ENCODE peak calls at places on chromosomes 5 and 9, in nine cellular contexts. One of them, this sample, is unnamed.

GRCh38 chr5:116585227-116585626 is 10.6 kb upstream of the SEMA6A start:
- DNase-seq in endothelial cell of umbilical vein: no peak
- DNase-seq in transverse colon: no peak
- DNase-seq in heart left ventricle: no peak
- DNase-seq in stomach: no peak
- DNase-seq in A549: no peak
- DNase-seq in SK-N-SH: no peak
- DNase-seq in lung: no peak
- DNase-seq in body of pancreas: no peak
- DNase-seq in this sample: no peak

GRCh38 chr5:55923177-55923872 is 71.4 kb downstream of the IL6ST start:
- DNase-seq in endothelial cell of umbilical vein: peak; percentile 87
- DNase-seq in transverse colon: no peak
- DNase-seq in heart left ventricle: no peak
- DNase-seq in stomach: peak; percentile 33
- DNase-seq in A549: no peak
- DNase-seq in SK-N-SH: no peak
- DNase-seq in lung: peak; percentile 28
- DNase-seq in body of pancreas: no peak
- DNase-seq in this sample: no peak

GRCh38 chr5:137660349-137660817 is 75.5 kb downstream of the KLHL3 start:
- DNase-seq in endothelial cell of umbilical vein: peak; percentile 90
- DNase-seq in transverse colon: peak; percentile 74
- DNase-seq in heart left ventricle: no peak
- DNase-seq in stomach: peak; percentile 80
- DNase-seq in A549: peak; percentile 84
- DNase-seq in SK-N-SH: peak; percentile 64
- DNase-seq in lung: peak; percentile 65
- DNase-seq in body of pancreas: peak; percentile 84
- DNase-seq in this sample: peak; percentile 87

GRCh38 chr5:67163863-67164595 is 32.6 kb downstream of the CD180 start:
- DNase-seq in endothelial cell of umbilical vein: no peak
- DNase-seq in transverse colon: no peak
- DNase-seq in heart left ventricle: no peak
- DNase-seq in stomach: no peak
- DNase-seq in A549: no peak
- DNase-seq in SK-N-SH: no peak
- DNase-seq in lung: no peak
- DNase-seq in body of pancreas: no peak
- DNase-seq in this sample: no peak

GRCh38 chr5:38420691-38421395 is 135.6 kb downstream of the LIFR start:
- DNase-seq in endothelial cell of umbilical vein: peak; percentile 73
- DNase-seq in transverse colon: peak; percentile 36
- DNase-seq in heart left ventricle: no peak
- DNase-seq in stomach: peak; percentile 69
- DNase-seq in A549: peak; percentile 73
- DNase-seq in SK-N-SH: peak; percentile 67
- DNase-seq in lung: peak; percentile 52
- DNase-seq in body of pancreas: peak; percentile 77
- DNase-seq in this sample: no peak

GRCh38 chr5:1844708-1845436 is 37.9 kb downstream of the IRX4 start:
- DNase-seq in endothelial cell of umbilical vein: no peak
- DNase-seq in transverse colon: no peak
- DNase-seq in heart left ventricle: no peak
- DNase-seq in stomach: no peak
- DNase-seq in A549: no peak
- DNase-seq in SK-N-SH: no peak
- DNase-seq in lung: no peak
- DNase-seq in body of pancreas: no peak
- DNase-seq in this sample: no peak

GRCh38 chr5:146924132-146924531 is 45.6 kb upstream of the PPP2R2B start:
- DNase-seq in endothelial cell of umbilical vein: no peak
- DNase-seq in transverse colon: no peak
- DNase-seq in heart left ventricle: no peak
- DNase-seq in stomach: no peak
- DNase-seq in A549: no peak
- DNase-seq in SK-N-SH: no peak
- DNase-seq in lung: no peak
- DNase-seq in body of pancreas: no peak
- DNase-seq in this sample: no peak

GRCh38 chr5:98470747-98471146 is 302.7 kb upstream of the RGMB start:
- DNase-seq in endothelial cell of umbilical vein: no peak
- DNase-seq in transverse colon: no peak
- DNase-seq in heart left ventricle: no peak
- DNase-seq in stomach: no peak
- DNase-seq in A549: no peak
- DNase-seq in SK-N-SH: no peak
- DNase-seq in lung: no peak
- DNase-seq in body of pancreas: no peak
- DNase-seq in this sample: no peak

GRCh38 chr9:83935276-83935890 is 14.2 kb upstream of the KIF27 start:
- DNase-seq in endothelial cell of umbilical vein: peak; percentile 12
- DNase-seq in transverse colon: no peak
- DNase-seq in heart left ventricle: no peak
- DNase-seq in stomach: peak; percentile 36
- DNase-seq in A549: no peak
- DNase-seq in SK-N-SH: no peak
- DNase-seq in lung: no peak
- DNase-seq in body of pancreas: no peak
- DNase-seq in this sample: no peak

GRCh38 chr9:134209731-134210311 is 45.5 kb upstream of the RNU6ATAC start:
- DNase-seq in endothelial cell of umbilical vein: no peak
- DNase-seq in transverse colon: no peak
- DNase-seq in heart left ventricle: peak; percentile 51
- DNase-seq in stomach: no peak
- DNase-seq in A549: no peak
- DNase-seq in SK-N-SH: peak; percentile 4
- DNase-seq in lung: no peak
- DNase-seq in body of pancreas: no peak
- DNase-seq in this sample: no peak
- H3K4me1 ChIP-seq in endothelial cell of umbilical vein: peaks cover 8% of the 10 kb centered on the region
- H3K4me1 ChIP-seq in transverse colon: no peaks in the 10 kb centered on the region
- H3K4me1 ChIP-seq in heart left ventricle: peaks cover 14% of the 10 kb centered on the region
- H3K4me1 ChIP-seq in stomach: no peaks in the 10 kb centered on the region
- H3K4me1 ChIP-seq in A549: no peaks in the 10 kb centered on the region
- H3K4me1 ChIP-seq in SK-N-SH: no peaks in the 10 kb centered on the region
- H3K4me1 ChIP-seq in lung: peaks cover 7% of the 10 kb centered on the region
- H3K4me1 ChIP-seq in body of pancreas: peaks cover 11% of the 10 kb centered on the region
- H3K4me1 ChIP-seq in this sample: peaks cover 30% of the 10 kb centered on the region

DNA sequence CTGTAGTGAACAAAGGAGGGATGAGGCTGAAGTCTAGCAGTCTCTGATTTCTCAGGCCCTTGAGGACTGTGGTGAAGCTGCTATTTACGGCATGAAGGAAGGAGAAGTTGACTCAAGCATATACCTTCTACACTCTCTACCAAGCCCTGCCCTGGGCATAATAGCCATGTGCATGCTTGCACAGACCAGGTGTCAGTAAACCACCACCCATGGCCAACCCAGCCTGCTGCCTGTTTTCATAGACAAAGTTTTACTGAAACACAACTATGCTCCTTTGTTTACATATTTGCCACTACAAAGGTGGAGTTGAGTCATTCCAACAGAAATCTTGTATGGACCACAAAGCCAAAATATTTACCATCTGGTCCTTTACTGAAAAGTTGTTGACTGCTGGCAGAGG is 126.9 kb downstream of the PAPPA start:
- DNase-seq in endothelial cell of umbilical vein: no peak
- DNase-seq in transverse colon: no peak
- DNase-seq in heart left ventricle: no peak
- DNase-seq in stomach: no peak
- DNase-seq in A549: no peak
- DNase-seq in SK-N-SH: no peak
- DNase-seq in lung: no peak
- DNase-seq in body of pancreas: no peak
- DNase-seq in this sample: no peak
- H3K4me1 ChIP-seq in endothelial cell of umbilical vein: peaks cover 3% of the 10 kb centered on the region
- H3K4me1 ChIP-seq in transverse colon: no peaks in the 10 kb centered on the region
- H3K4me1 ChIP-seq in heart left ventricle: no peaks in the 10 kb centered on the region
- H3K4me1 ChIP-seq in stomach: no peaks in the 10 kb centered on the region
- H3K4me1 ChIP-seq in A549: peaks cover 52% of the 10 kb centered on the region
- H3K4me1 ChIP-seq in SK-N-SH: peaks cover 27% of the 10 kb centered on the region
- H3K4me1 ChIP-seq in lung: no peaks in the 10 kb centered on the region
- H3K4me1 ChIP-seq in body of pancreas: no peaks in the 10 kb centered on the region
- H3K4me1 ChIP-seq in this sample: no peaks in the 10 kb centered on the region

GRCh38 chr5:78659714-78660113 is 11.1 kb upstream of the LHFPL2 start:
- DNase-seq in endothelial cell of umbilical vein: peak; percentile 79
- DNase-seq in transverse colon: no peak
- DNase-seq in heart left ventricle: no peak
- DNase-seq in stomach: no peak
- DNase-seq in A549: peak; percentile 54
- DNase-seq in SK-N-SH: no peak
- DNase-seq in lung: no peak
- DNase-seq in body of pancreas: peak; percentile 53
- DNase-seq in this sample: no peak

GRCh38 chr5:78654386-78654785 is 5.8 kb upstream of the LHFPL2 start:
- DNase-seq in endothelial cell of umbilical vein: no peak
- DNase-seq in transverse colon: no peak
- DNase-seq in heart left ventricle: no peak
- DNase-seq in stomach: no peak
- DNase-seq in A549: no peak
- DNase-seq in SK-N-SH: no peak
- DNase-seq in lung: no peak
- DNase-seq in body of pancreas: no peak
- DNase-seq in this sample: no peak

GRCh38 chr5:78659114-78659513 is 10.5 kb upstream of the LHFPL2 start:
- DNase-seq in endothelial cell of umbilical vein: no peak
- DNase-seq in transverse colon: no peak
- DNase-seq in heart left ventricle: no peak
- DNase-seq in stomach: no peak
- DNase-seq in A549: no peak
- DNase-seq in SK-N-SH: no peak
- DNase-seq in lung: no peak
- DNase-seq in body of pancreas: no peak
- DNase-seq in this sample: no peak

GRCh38 chr5:78655731-78656130 is 7.2 kb upstream of the LHFPL2 start:
- DNase-seq in endothelial cell of umbilical vein: no peak
- DNase-seq in transverse colon: no peak
- DNase-seq in heart left ventricle: no peak
- DNase-seq in stomach: no peak
- DNase-seq in A549: no peak
- DNase-seq in SK-N-SH: no peak
- DNase-seq in lung: no peak
- DNase-seq in body of pancreas: no peak
- DNase-seq in this sample: no peak

DNA sequence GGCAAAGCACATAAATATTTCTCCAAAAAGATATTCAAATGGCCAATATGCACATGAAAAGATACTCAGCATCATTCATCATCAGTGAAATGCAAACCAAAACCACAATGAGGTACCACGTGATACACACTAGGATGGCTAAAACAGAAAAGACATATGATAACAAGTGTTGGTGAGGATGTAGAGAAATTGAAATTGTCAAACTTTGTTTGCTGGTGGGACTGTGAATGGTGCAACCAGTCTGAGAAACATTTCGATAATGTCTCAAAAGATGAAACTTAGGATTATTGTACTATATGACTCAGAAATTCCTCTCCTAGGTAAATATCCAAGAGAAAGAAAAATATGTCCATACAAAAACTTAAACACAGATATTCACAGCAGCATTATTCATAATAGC is 8.6 kb upstream of the LHFPL2 start:
- DNase-seq in endothelial cell of umbilical vein: no peak
- DNase-seq in transverse colon: no peak
- DNase-seq in heart left ventricle: no peak
- DNase-seq in stomach: no peak
- DNase-seq in A549: no peak
- DNase-seq in SK-N-SH: no peak
- DNase-seq in lung: no peak
- DNase-seq in body of pancreas: no peak
- DNase-seq in this sample: no peak
- H3K4me1 ChIP-seq in endothelial cell of umbilical vein: peaks cover 12% of the 10 kb centered on the region
- H3K4me1 ChIP-seq in transverse colon: no peaks in the 10 kb centered on the region
- H3K4me1 ChIP-seq in heart left ventricle: peaks cover 11% of the 10 kb centered on the region
- H3K4me1 ChIP-seq in stomach: no peaks in the 10 kb centered on the region
- H3K4me1 ChIP-seq in A549: peaks cover 32% of the 10 kb centered on the region
- H3K4me1 ChIP-seq in SK-N-SH: no peaks in the 10 kb centered on the region
- H3K4me1 ChIP-seq in lung: no peaks in the 10 kb centered on the region
- H3K4me1 ChIP-seq in body of pancreas: peaks cover 17% of the 10 kb centered on the region
- H3K4me1 ChIP-seq in this sample: peaks cover 7% of the 10 kb centered on the region

GRCh38 chr9:115207003-115207837 is 89.3 kb upstream of the TNC start:
- DNase-seq in endothelial cell of umbilical vein: no peak
- DNase-seq in transverse colon: no peak
- DNase-seq in heart left ventricle: no peak
- DNase-seq in stomach: no peak
- DNase-seq in A549: no peak
- DNase-seq in SK-N-SH: no peak
- DNase-seq in lung: no peak
- DNase-seq in body of pancreas: no peak
- DNase-seq in this sample: no peak

GRCh38 chr9:115202960-115203751 is 85.2 kb upstream of the TNC start:
- DNase-seq in endothelial cell of umbilical vein: no peak
- DNase-seq in transverse colon: peak; percentile 20
- DNase-seq in heart left ventricle: no peak
- DNase-seq in stomach: no peak
- DNase-seq in A549: no peak
- DNase-seq in SK-N-SH: peak; percentile 41
- DNase-seq in lung: no peak
- DNase-seq in body of pancreas: no peak
- DNase-seq in this sample: no peak

GRCh38 chr9:115208503-115208902 is 90.5 kb upstream of the TNC start:
- DNase-seq in endothelial cell of umbilical vein: no peak
- DNase-seq in transverse colon: no peak
- DNase-seq in heart left ventricle: no peak
- DNase-seq in stomach: no peak
- DNase-seq in A549: no peak
- DNase-seq in SK-N-SH: no peak
- DNase-seq in lung: no peak
- DNase-seq in body of pancreas: no peak
- DNase-seq in this sample: no peak

GRCh38 chr9:115202181-115202580 is 84.2 kb upstream of the TNC start:
- DNase-seq in endothelial cell of umbilical vein: no peak
- DNase-seq in transverse colon: no peak
- DNase-seq in heart left ventricle: no peak
- DNase-seq in stomach: no peak
- DNase-seq in A549: no peak
- DNase-seq in SK-N-SH: no peak
- DNase-seq in lung: no peak
- DNase-seq in body of pancreas: no peak
- DNase-seq in this sample: no peak

DNA sequence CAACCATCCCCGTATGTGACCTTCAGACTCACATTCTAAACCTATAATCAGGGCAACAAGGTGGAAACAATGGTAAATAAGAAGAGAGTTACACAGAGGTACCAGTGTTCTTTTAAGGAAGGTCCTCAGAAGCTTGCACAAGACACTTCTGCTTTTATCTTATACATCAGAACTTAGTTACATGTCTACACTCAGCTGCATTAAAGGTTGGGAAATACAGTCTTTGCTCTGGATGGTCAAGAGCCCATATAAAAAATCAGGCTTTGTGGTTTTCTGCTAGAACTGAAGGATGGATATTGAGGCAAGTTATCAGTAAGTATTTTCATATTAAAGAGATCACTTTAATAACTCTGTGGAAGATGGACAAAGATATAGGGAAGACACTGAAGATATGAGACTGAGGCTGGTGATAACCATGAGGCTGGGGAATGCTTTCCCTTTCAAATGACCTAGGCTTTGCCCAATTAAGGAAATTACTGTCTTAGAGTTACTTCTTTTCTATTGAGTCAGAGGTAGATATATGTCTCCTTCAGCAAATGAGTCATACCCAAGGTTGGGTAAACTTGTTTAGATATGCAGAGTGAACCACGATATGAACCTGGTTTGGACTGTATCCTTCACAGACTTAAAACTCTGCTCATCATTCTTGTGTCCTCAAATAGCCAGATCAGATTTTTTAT is 87.0 kb upstream of the TNC start:
- DNase-seq in endothelial cell of umbilical vein: no peak
- DNase-seq in transverse colon: no peak
- DNase-seq in heart left ventricle: no peak
- DNase-seq in stomach: no peak
- DNase-seq in A549: peak; percentile 46
- DNase-seq in SK-N-SH: no peak
- DNase-seq in lung: no peak
- DNase-seq in body of pancreas: no peak
- DNase-seq in this sample: no peak
- H3K4me1 ChIP-seq in endothelial cell of umbilical vein: no peaks in the 10 kb centered on the region
- H3K4me1 ChIP-seq in transverse colon: no peaks in the 10 kb centered on the region
- H3K4me1 ChIP-seq in heart left ventricle: no peaks in the 10 kb centered on the region
- H3K4me1 ChIP-seq in stomach: no peaks in the 10 kb centered on the region
- H3K4me1 ChIP-seq in A549: peaks cover 18% of the 10 kb centered on the region
- H3K4me1 ChIP-seq in SK-N-SH: peaks cover 53% of the 10 kb centered on the region
- H3K4me1 ChIP-seq in lung: peaks cover 2% of the 10 kb centered on the region
- H3K4me1 ChIP-seq in body of pancreas: no peaks in the 10 kb centered on the region
- H3K4me1 ChIP-seq in this sample: no peaks in the 10 kb centered on the region